ENCODE peak calls at places on chromosomes 16 and 17, in eight cellular contexts. Q is AG04450, S is RWPE2, K is neuronal stem cell, F is fibroblast of lung, Z is psoas muscle, V is SJCRH30, U is body of pancreas. C is an unnamed sample. For H3K9me3, the result is how much of the 10 kb centered on the place peaks cover.

GRCh38 chr16:66058181-66058580 is 308.3 kb upstream of the CDH5 start:
- DNase-seq in Q (peak), S (no peak), K (no peak), F (peak), Z (no peak), V (no peak), U (no peak), C (peak)

GRCh38 chr17:17235212-17236174 is 1.5 kb downstream of the FLCN start:
- DNase-seq in Q (no peak), S (no peak), K (no peak), F (peak), Z (no peak), V (peak), U (peak), C (peak)

GRCh38 chr16:4115209-4115940 is 867 bp downstream of the ADCY9 start:
- DNase-seq in Q (peak), S (peak), K (peak), F (peak), Z (peak), V (peak), U (peak), C (peak)

GRCh38 chr17:9472094-9472493 is 103.5 kb downstream of the STX8 start:
- DNase-seq in Q (no peak), S (no peak), K (no peak), F (peak), Z (no peak), V (no peak), U (no peak), C (no peak)

GRCh38 chr17:13085578-13085977 is 67.8 kb upstream of the ELAC2 start:
- DNase-seq in Q (no peak), S (no peak), K (no peak), F (no peak), Z (no peak), V (no peak), U (no peak), C (no peak)

GRCh38 chr16:11493531-11493929 is 93.2 kb downstream of the LITAF start:
- DNase-seq in Q (no peak), S (no peak), K (no peak), F (no peak), Z (no peak), V (no peak), U (no peak), C (no peak)

GRCh38 chr17:976316-976715 is 3.3 kb downstream of the NXN start:
- DNase-seq in Q (no peak), S (no peak), K (no peak), F (no peak), Z (no peak), V (no peak), U (no peak), C (no peak)

GRCh38 chr17:38874505-38875419 is 4.9 kb downstream of the LASP1 start:
- DNase-seq in Q (no peak), S (no peak), K (no peak), F (peak), Z (peak), V (no peak), U (peak), C (no peak)

GRCh38 chr17:9334536-9335446 is 240.8 kb downstream of the STX8 start:
- DNase-seq in Q (no peak), S (no peak), K (no peak), F (no peak), Z (no peak), V (no peak), U (no peak), C (no peak)

GRCh38 chr17:64411999-64412771 is 21.5 kb upstream of the PECAM1 start:
- DNase-seq in Q (no peak), S (no peak), K (peak), F (peak), Z (peak), V (no peak), U (peak), C (no peak)

GRCh38 chr16:2214721-2214970 is at the start of gene PGP:
- DNase-seq in Q (no peak), S (no peak), K (no peak), F (no peak), Z (no peak), V (no peak), U (no peak), C (no peak)

GRCh38 chr17:45992904-45993303 is 6.1 kb upstream of the STH start:
- DNase-seq in Q (no peak), S (no peak), K (no peak), F (no peak), Z (no peak), V (no peak), U (no peak), C (no peak)

GRCh38 chr16:50208460-50208931 is 55.4 kb downstream of the TENT4B start:
- DNase-seq in Q (no peak), S (no peak), K (no peak), F (no peak), Z (no peak), V (no peak), U (no peak), C (peak)

GRCh38 chr16:56389554-56389953 is 35.8 kb downstream of the AMFR start:
- DNase-seq in Q (peak), S (no peak), K (no peak), F (peak), Z (no peak), V (no peak), U (no peak), C (peak)

GRCh38 chr17:36777118-36777517 is 160.2 kb upstream of the LHX1 start:
- DNase-seq in Q (no peak), S (no peak), K (peak), F (no peak), Z (no peak), V (peak), U (no peak), C (no peak)

GRCh38 chr17:600576-601301 is 113.9 kb downstream of the VPS53 start:
- DNase-seq in Q (no peak), S (no peak), K (no peak), F (peak), Z (no peak), V (no peak), U (no peak), C (no peak)

GRCh38 chr17:12007466-12007865 is 10.2 kb upstream of the ZNF18 start:
- DNase-seq in Q (no peak), S (no peak), K (no peak), F (no peak), Z (no peak), V (no peak), U (no peak), C (no peak)

GRCh38 chr17:37701424-37702020 is 43.3 kb downstream of the HNF1B start:
- DNase-seq in Q (no peak), S (no peak), K (no peak), F (peak), Z (no peak), V (no peak), U (peak), C (peak)

GRCh38 chr17:83037084-83037950 is 42.1 kb upstream of the METRNL start:
- DNase-seq in Q (no peak), S (no peak), K (peak), F (no peak), Z (no peak), V (no peak), U (no peak), C (no peak)

GRCh38 chr17:78343433-78344201 is 16.3 kb downstream of the SOCS3 start:
- DNase-seq in Q (no peak), S (no peak), K (no peak), F (no peak), Z (no peak), V (no peak), U (no peak), C (no peak)

GRCh38 chr17:3572231-3572630 is 14.6 kb upstream of the TRPV3 start:
- DNase-seq in Q (no peak), S (no peak), K (no peak), F (no peak), Z (no peak), V (no peak), U (no peak), C (no peak)

GRCh38 chr17:45229681-45230409 is 8.2 kb downstream of the FMNL1 start:
- DNase-seq in Q (no peak), S (peak), K (no peak), F (no peak), Z (peak), V (no peak), U (no peak), C (no peak)

GRCh38 chr17:57747221-57748017 is 2.3 kb upstream of the CCDC182 start:
- DNase-seq in Q (peak), S (no peak), K (no peak), F (peak), Z (no peak), V (peak), U (peak), C (no peak)

GRCh38 chr16:53991181-53992056 is 287.5 kb downstream of the FTO start:
- DNase-seq in Q (peak), S (no peak), K (no peak), F (peak), Z (no peak), V (peak), U (peak), C (peak)

GRCh38 chr17:48181653-48182052 is 74.1 kb downstream of the SNX11 start:
- DNase-seq in Q (no peak), S (no peak), K (no peak), F (peak), Z (no peak), V (no peak), U (no peak), C (peak)

GRCh38 chr16:61419771-61420170 is 616.5 kb downstream of the CDH8 start:
- DNase-seq in Q (no peak), S (no peak), K (no peak), F (no peak), Z (no peak), V (no peak), U (no peak), C (no peak)

GRCh38 chr17:14289162-14289561 is 11.7 kb upstream of the HS3ST3B1 start:
- DNase-seq in Q (no peak), S (no peak), K (no peak), F (no peak), Z (no peak), V (no peak), U (no peak), C (no peak)

GRCh38 chr17:48439473-48439872 is 9.5 kb upstream of the SKAP1 start:
- DNase-seq in Q (no peak), S (no peak), K (no peak), F (no peak), Z (no peak), V (no peak), U (no peak), C (no peak)

GRCh38 chr16:87506423-87507350 is 13.9 kb upstream of the ZCCHC14 start:
- DNase-seq in Q (no peak), S (no peak), K (no peak), F (no peak), Z (no peak), V (no peak), U (peak), C (no peak)

GRCh38 chr16:12259258-12259657 is 282.7 kb downstream of the SNX29 start:
- DNase-seq in Q (no peak), S (peak), K (no peak), F (no peak), Z (no peak), V (no peak), U (no peak), C (no peak)

GRCh38 chr17:67388986-67389385 is 11.9 kb downstream of the PITPNC1 start:
- DNase-seq in Q (no peak), S (no peak), K (no peak), F (no peak), Z (no peak), V (no peak), U (no peak), C (no peak)

GRCh38 chr17:55588446-55588845 is 77.2 kb upstream of the SMIM36 start:
- DNase-seq in Q (no peak), S (no peak), K (no peak), F (no peak), Z (no peak), V (no peak), U (no peak), C (no peak)

GRCh38 chr17:43879723-43880419 is 27.5 kb downstream of the MPP2 start:
- DNase-seq in Q (no peak), S (no peak), K (no peak), F (no peak), Z (no peak), V (no peak), U (no peak), C (no peak)

GRCh38 chr17:45127583-45128300 is 4.6 kb downstream of the PLCD3 start:
- DNase-seq in Q (no peak), S (peak), K (no peak), F (no peak), Z (peak), V (peak), U (peak), C (peak)

GRCh38 chr17:21549107-21549687 is 143.1 kb upstream of the KCNJ18 start:
- DNase-seq in Q (no peak), S (no peak), K (no peak), F (peak), Z (no peak), V (no peak), U (no peak), C (no peak)

GRCh38 chr17:38691154-38691553 is 13.9 kb upstream of the MLLT6 start:
- DNase-seq in Q (no peak), S (no peak), K (no peak), F (no peak), Z (no peak), V (no peak), U (no peak), C (no peak)

GRCh38 chr17:37725601-37726146 is 19.2 kb downstream of the HNF1B start:
- DNase-seq in Q (no peak), S (no peak), K (no peak), F (no peak), Z (no peak), V (no peak), U (peak), C (no peak)

GRCh38 chr17:77640242-77640641 is 318.3 kb upstream of the TNRC6C start:
- DNase-seq in Q (no peak), S (no peak), K (no peak), F (no peak), Z (no peak), V (no peak), U (no peak), C (no peak)

GRCh38 chr16:64269756-64270155 is 852.1 kb downstream of the CDH11 start:
- DNase-seq in Q (no peak), S (no peak), K (no peak), F (peak), Z (no peak), V (peak), U (no peak), C (no peak)
- H3K9me3 ChIP-seq in Q (under half), S (under half), K (under half), F (under half), Z (under half), V (under half), U (under half), C (under half)

GRCh38 chr17:22695228-22695619 is 1002.9 kb downstream of the KCNJ18 start:
- DNase-seq in Q (no peak), S (no peak), K (no peak), F (no peak), Z (no peak), V (peak), U (no peak), C (no peak)
- H3K9me3 ChIP-seq in Q (under half), S (under half), K (under half), F (under half), Z (under half), V (under half), U (under half), C (under half)

GRCh38 chr16:85491798-85492616 is 121.1 kb upstream of the GSE1 start:
- DNase-seq in Q (no peak), S (no peak), K (no peak), F (peak), Z (peak), V (no peak), U (peak), C (no peak)
- H3K9me3 ChIP-seq in Q (under half), S (under half), K (under half), F (under half), Z (under half), V (under half), U (under half), C (under half)

DNA sequence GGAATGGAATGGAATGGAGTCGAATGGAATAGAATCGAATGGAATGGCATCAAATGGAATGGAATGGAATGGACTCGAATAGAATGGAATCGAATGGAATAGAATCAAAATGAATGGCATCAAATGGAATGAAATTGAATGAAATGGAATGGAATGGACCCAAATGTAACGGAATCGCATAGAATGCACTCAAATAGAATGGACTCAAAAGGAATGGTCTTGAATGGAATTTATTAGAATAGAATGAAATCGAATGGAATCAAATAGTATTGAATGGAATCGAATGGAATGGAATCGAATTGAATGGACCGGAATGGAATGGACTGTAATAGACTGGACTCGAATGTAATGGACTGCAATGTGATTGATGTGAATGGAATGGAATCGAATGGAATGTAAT is 501.4 kb upstream of the WSB1 start:
- DNase-seq in Q (no peak), S (no peak), K (peak), F (peak), Z (no peak), V (no peak), U (no peak), C (no peak)
- H3K9me3 ChIP-seq in Q (half or more), S (under half), K (under half), F (under half), Z (half or more), V (under half), U (under half), C (under half)